ENCODE peak calls at places on chromosomes 6 and 20, in nine cellular contexts. F, C, H, O, D, P, V, Y and S are unnamed samples.

GRCh38 chr20:20664795-20665194 is 47.6 kb downstream of the RALGAPA2 start:
- DNase-seq in F (no peak), C (peak), H (no peak), O (no peak), D (peak), P (peak), V (no peak), Y (no peak), S (peak)

GRCh38 chr6:29388533-29388932 is 6.9 kb upstream of the OR12D2 start:
- DNase-seq in F (no peak), C (no peak), H (no peak), O (no peak), D (no peak), P (no peak), V (no peak), Y (no peak), S (no peak)

GRCh38 chr6:13342414-13343019 is 14.2 kb upstream of the TBC1D7 start:
- DNase-seq in F (no peak), C (no peak), H (no peak), O (no peak), D (no peak), P (no peak), V (no peak), Y (no peak), S (no peak)

GRCh38 chr20:63505281-63505680 is 6.4 kb upstream of the EEF1A2 start:
- DNase-seq in F (no peak), C (no peak), H (no peak), O (no peak), D (no peak), P (no peak), V (no peak), Y (no peak), S (no peak)

GRCh38 chr20:22180244-22180643 is 404.1 kb downstream of the FOXA2 start:
- DNase-seq in F (no peak), C (no peak), H (no peak), O (no peak), D (no peak), P (no peak), V (no peak), Y (no peak), S (no peak)

GRCh38 chr20:32252189-32252588 is 25.3 kb upstream of the KIF3B start:
- DNase-seq in F (no peak), C (no peak), H (no peak), O (peak), D (no peak), P (no peak), V (no peak), Y (no peak), S (no peak)

GRCh38 chr6:13331516-13332348 is 3.4 kb upstream of the TBC1D7 start:
- DNase-seq in F (no peak), C (peak), H (no peak), O (no peak), D (no peak), P (peak), V (no peak), Y (no peak), S (peak)

GRCh38 chr6:80411486-80411885 is 305.0 kb downstream of the BCKDHB start:
- DNase-seq in F (no peak), C (no peak), H (no peak), O (no peak), D (no peak), P (no peak), V (no peak), Y (no peak), S (no peak)

GRCh38 chr6:85372188-85372914 is 77.5 kb upstream of the NT5E start:
- DNase-seq in F (no peak), C (peak), H (no peak), O (no peak), D (no peak), P (no peak), V (no peak), Y (no peak), S (no peak)

GRCh38 chr6:23518294-23518693 is 607.7 kb upstream of the NRSN1 start:
- DNase-seq in F (no peak), C (no peak), H (no peak), O (no peak), D (no peak), P (no peak), V (no peak), Y (no peak), S (no peak)

GRCh38 chr6:109978174-109979032 is at the start of gene GPR6:
- DNase-seq in F (no peak), C (peak), H (no peak), O (peak), D (peak), P (peak), V (peak), Y (no peak), S (peak)

GRCh38 chr20:51650685-51651134 is 108.2 kb upstream of the NFATC2 start:
- DNase-seq in F (peak), C (peak), H (peak), O (no peak), D (no peak), P (peak), V (no peak), Y (no peak), S (peak)

GRCh38 chr20:44728835-44729342 is 13.7 kb downstream of the CCN5 start:
- DNase-seq in F (peak), C (peak), H (no peak), O (no peak), D (peak), P (peak), V (peak), Y (peak), S (peak)

GRCh38 chr6:25013249-25013648 is 77.5 kb upstream of the RIPOR2 start:
- DNase-seq in F (no peak), C (no peak), H (no peak), O (no peak), D (no peak), P (no peak), V (no peak), Y (no peak), S (no peak)

GRCh38 chr6:87684895-87685654 is 17.0 kb downstream of the AKIRIN2 start:
- DNase-seq in F (no peak), C (peak), H (no peak), O (no peak), D (no peak), P (no peak), V (no peak), Y (no peak), S (no peak)

GRCh38 chr6:121436172-121436965 is 923 bp downstream of the GJA1 start:
- DNase-seq in F (no peak), C (no peak), H (no peak), O (no peak), D (no peak), P (peak), V (no peak), Y (no peak), S (peak)

GRCh38 chr6:121439456-121440250 is 4.2 kb downstream of the GJA1 start:
- DNase-seq in F (no peak), C (peak), H (no peak), O (no peak), D (no peak), P (no peak), V (no peak), Y (no peak), S (no peak)

GRCh38 chr6:121435444-121436069 is at the start of gene GJA1:
- DNase-seq in F (peak), C (peak), H (peak), O (no peak), D (peak), P (peak), V (no peak), Y (peak), S (peak)

GRCh38 chr6:121436966-121437756 is 1.7 kb downstream of the GJA1 start:
- DNase-seq in F (no peak), C (peak), H (peak), O (no peak), D (peak), P (peak), V (peak), Y (no peak), S (peak)

GRCh38 chr6:121437861-121438651 is 2.6 kb downstream of the GJA1 start:
- DNase-seq in F (no peak), C (peak), H (no peak), O (no peak), D (peak), P (peak), V (peak), Y (peak), S (peak)
- H3K4me3 ChIP-seq in F (peak), C (peak), H (peak), O (peak), D (peak), P (peak), V (peak), Y (peak), S (peak)

DNA sequence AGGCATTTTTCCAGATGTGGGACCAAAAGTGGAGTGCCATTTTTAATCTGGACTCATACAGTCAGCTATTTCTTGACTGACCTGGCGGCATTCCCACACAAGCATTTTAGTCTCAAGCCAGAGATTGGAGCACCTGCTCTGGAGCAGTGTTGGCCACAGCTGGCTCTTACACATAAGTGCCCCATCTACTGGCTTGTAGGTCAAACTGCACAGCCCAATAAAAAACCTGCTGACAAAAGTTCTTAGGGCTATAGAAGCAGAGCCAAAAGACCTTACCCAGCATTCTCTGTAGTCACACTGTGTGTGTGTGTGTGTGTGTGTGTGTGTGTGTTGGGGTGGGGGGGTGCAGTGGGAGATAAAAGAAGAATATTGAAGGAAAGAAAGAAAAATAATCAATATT is 38.6 kb upstream of the SENP6 start:
- DNase-seq in F (no peak), C (peak), H (no peak), O (no peak), D (no peak), P (peak), V (no peak), Y (peak), S (peak)
- TF ChIP-seq CTCF in F (peak), C (peak), H (peak), O (no peak), D (no peak), P (peak), V (peak), Y (peak), S (peak)

GRCh38 chr6:82980086-82980485 is 85.6 kb downstream of the UBE3D start:
- DNase-seq in F (no peak), C (no peak), H (peak), O (no peak), D (no peak), P (peak), V (no peak), Y (no peak), S (peak)

GRCh38 chr6:82978362-82978945 is 87.2 kb downstream of the UBE3D start:
- DNase-seq in F (no peak), C (no peak), H (no peak), O (no peak), D (no peak), P (peak), V (no peak), Y (no peak), S (no peak)

GRCh38 chr6:82984720-82985119 is 80.9 kb downstream of the UBE3D start:
- DNase-seq in F (no peak), C (no peak), H (no peak), O (no peak), D (no peak), P (no peak), V (no peak), Y (no peak), S (no peak)

GRCh38 chr6:82976179-82976578 is 89.5 kb downstream of the UBE3D start:
- DNase-seq in F (no peak), C (no peak), H (no peak), O (no peak), D (no peak), P (no peak), V (no peak), Y (no peak), S (no peak)

DNA sequence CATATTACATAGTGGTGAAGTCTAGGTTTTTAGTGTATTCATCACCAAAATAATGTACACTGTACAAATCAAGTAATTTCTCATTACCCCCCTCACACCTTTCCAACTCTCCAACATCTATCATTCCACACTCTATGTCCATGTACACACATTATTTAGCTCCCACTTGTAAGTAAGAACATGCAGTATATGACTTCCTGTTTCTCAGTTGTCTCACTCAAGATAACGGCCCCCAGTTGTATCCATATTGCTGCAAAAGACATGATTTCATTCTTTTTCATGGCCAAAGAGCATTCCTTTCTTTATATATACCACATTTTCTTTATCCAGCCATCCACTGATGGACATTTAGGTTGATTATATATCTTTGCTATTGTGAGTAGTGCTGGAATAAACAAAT is 86.0 kb downstream of the UBE3D start:
- DNase-seq in F (no peak), C (no peak), H (no peak), O (no peak), D (no peak), P (no peak), V (no peak), Y (no peak), S (no peak)
- H3K4me3 ChIP-seq in F (no peak), C (no peak), H (no peak), O (no peak), D (no peak), P (no peak), V (no peak), Y (no peak), S (no peak)

GRCh38 chr6:68958327-68958726 is 323.2 kb downstream of the ADGRB3 start:
- DNase-seq in F (no peak), C (peak), H (no peak), O (no peak), D (no peak), P (peak), V (no peak), Y (no peak), S (peak)
- TF ChIP-seq CTCF in F (peak), C (no peak), H (peak), O (no peak), D (no peak), P (peak), V (peak), Y (peak), S (peak)

DNA sequence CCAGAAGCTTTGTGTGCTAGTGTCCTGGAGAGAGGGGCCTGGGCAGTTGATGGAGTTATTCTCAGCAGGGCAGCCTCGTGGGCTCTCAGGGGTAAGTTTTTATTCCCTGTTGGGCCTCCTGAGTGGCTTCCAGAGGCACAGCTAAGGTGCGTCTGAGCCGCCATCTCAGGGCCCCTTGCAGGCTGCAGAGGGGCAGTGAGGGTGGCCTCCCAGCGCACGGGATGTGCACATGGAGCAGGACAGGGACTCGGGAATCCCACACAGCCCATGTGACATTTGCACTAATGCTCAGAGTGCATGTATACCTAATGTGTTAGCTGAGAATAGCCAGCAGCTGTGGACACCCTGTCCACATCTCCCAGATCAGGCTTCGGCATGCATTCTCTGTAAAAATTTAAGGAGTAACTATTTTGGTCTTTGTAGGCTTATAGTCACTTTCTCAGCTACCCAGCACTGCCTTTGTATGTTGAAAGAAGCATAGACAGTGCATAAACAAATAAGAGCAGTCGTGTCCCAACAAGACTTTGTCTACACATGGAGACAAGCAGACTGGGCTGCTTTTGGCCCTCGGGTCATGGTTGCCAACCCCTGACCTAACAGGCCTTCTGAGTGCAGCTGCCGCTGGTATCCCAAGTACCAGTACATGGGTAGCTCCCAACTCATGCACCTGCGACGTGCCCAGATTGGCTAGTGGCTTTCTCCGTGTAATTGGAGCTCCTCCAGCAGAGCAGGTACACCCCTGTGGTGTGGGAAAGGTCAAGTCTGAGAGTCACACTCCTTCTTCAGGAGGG is 18.6 kb upstream of the CST9L start:
- DNase-seq in F (no peak), C (no peak), H (no peak), O (no peak), D (no peak), P (no peak), V (no peak), Y (no peak), S (no peak)
- H3K4me3 ChIP-seq in F (no peak), C (no peak), H (no peak), O (no peak), D (no peak), P (no peak), V (no peak), Y (no peak), S (no peak)

GRCh38 chr6:2783188-2783957 is 18.2 kb downstream of the WRNIP1 start:
- DNase-seq in F (no peak), C (peak), H (no peak), O (no peak), D (no peak), P (no peak), V (no peak), Y (no peak), S (no peak)
- TF ChIP-seq CTCF in F (no peak), C (no peak), H (peak), O (no peak), D (no peak), P (peak), V (no peak), Y (peak), S (peak)

GRCh38 chr6:56862415-56863175 is 92.3 kb upstream of the BEND6 start:
- DNase-seq in F (no peak), C (peak), H (no peak), O (no peak), D (no peak), P (no peak), V (no peak), Y (no peak), S (peak)
- H3K4me3 ChIP-seq in F (no peak), C (no peak), H (no peak), O (no peak), D (no peak), P (no peak), V (no peak), Y (no peak), S (no peak)

DNA sequence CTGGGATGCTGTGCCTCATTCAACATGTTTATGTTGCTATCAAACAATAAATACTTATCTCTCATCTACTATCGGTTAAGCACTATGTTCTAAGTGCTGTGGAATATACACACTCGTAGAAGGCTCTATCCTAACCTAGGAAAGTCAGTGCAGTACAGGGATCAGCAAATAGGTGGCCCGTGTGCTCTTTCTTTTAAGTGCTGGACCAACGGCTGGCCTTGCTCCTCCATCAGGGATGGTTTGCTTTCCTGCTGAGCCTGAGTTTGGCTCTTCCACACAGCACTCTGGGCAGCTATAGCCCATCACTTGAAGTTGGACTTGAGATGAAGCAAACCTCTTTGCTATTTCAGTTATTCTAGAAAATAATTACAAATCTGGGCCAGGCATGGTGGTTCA is 66.9 kb upstream of the KCNK16 start:
- DNase-seq in F (no peak), C (peak), H (no peak), O (no peak), D (no peak), P (no peak), V (no peak), Y (no peak), S (peak)
- TF ChIP-seq CTCF in F (peak), C (peak), H (no peak), O (no peak), D (peak), P (no peak), V (peak), Y (peak), S (peak)

DNA sequence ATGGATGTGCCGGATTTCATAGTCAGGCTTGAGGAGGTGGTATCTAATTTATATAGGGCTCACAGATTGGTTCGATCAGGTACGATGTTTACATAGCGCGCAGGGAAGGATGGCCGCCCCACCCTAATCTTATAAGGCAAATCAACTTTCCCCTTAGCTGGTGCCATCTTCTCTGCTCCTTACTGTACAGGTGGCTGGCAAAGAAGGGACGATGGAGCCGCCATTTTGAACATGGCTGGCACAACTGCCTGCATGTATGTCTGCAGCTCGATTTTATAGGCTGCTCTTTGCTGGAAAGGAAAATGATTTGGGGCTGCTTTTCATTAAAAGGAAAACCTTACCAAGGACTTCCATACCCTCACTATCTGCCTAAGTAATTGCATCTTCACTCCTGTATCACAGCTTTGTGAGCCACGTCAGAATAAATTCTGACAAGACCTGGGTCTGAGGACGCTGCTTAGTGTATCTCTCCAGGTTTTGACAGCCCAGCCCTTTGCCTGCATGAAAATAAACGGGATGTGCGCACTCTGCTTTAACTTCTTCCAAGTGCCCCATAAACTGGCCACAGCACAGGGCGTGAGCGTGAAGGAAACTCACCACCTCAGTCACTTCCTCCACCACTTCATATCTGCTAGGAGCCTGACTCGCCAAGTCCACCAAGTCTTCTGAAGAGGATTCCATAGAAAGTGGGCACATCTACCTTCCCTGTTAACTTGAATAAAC is 109.4 kb upstream of the ARMC2 start:
- DNase-seq in F (no peak), C (no peak), H (no peak), O (no peak), D (no peak), P (peak), V (no peak), Y (no peak), S (no peak)
- H3K4me3 ChIP-seq in F (no peak), C (peak), H (no peak), O (no peak), D (no peak), P (no peak), V (no peak), Y (no peak), S (no peak)